ENCODE peak calls at places on chromosome 11, in eight cellular contexts. One of them, this sample, is unnamed.

GRCh38 chr11:67695606-67696005 is 21.2 kb upstream of the ALDH3B2 start:
- DNase-seq in AG04450: no peak
- DNase-seq in thoracic aorta: no peak
- DNase-seq in lower lobe of right lung: no peak
- DNase-seq in heart left ventricle: no peak
- DNase-seq in MM.1S: no peak
- DNase-seq in H1: no peak
- DNase-seq in fibroblast of the aortic adventitia: no peak
- DNase-seq in this sample: no peak

GRCh38 chr11:6911946-6912345 is 8.9 kb upstream of the OR2D3 start:
- DNase-seq in AG04450: no peak
- DNase-seq in thoracic aorta: no peak
- DNase-seq in lower lobe of right lung: no peak
- DNase-seq in heart left ventricle: no peak
- DNase-seq in MM.1S: no peak
- DNase-seq in H1: no peak
- DNase-seq in fibroblast of the aortic adventitia: peak
- DNase-seq in this sample: peak

GRCh38 chr11:132114185-132114584 is 743.8 kb downstream of the NTM start:
- DNase-seq in AG04450: no peak
- DNase-seq in thoracic aorta: no peak
- DNase-seq in lower lobe of right lung: no peak
- DNase-seq in heart left ventricle: no peak
- DNase-seq in MM.1S: peak
- DNase-seq in H1: no peak
- DNase-seq in fibroblast of the aortic adventitia: peak
- DNase-seq in this sample: peak

GRCh38 chr11:101255036-101255435 is 125.4 kb upstream of the PGR start:
- DNase-seq in AG04450: no peak
- DNase-seq in thoracic aorta: no peak
- DNase-seq in lower lobe of right lung: no peak
- DNase-seq in heart left ventricle: no peak
- DNase-seq in MM.1S: no peak
- DNase-seq in H1: no peak
- DNase-seq in fibroblast of the aortic adventitia: no peak
- DNase-seq in this sample: no peak

GRCh38 chr11:86710936-86711335 is 38.5 kb upstream of the ME3 start:
- DNase-seq in AG04450: no peak
- DNase-seq in thoracic aorta: no peak
- DNase-seq in lower lobe of right lung: no peak
- DNase-seq in heart left ventricle: no peak
- DNase-seq in MM.1S: no peak
- DNase-seq in H1: no peak
- DNase-seq in fibroblast of the aortic adventitia: no peak
- DNase-seq in this sample: no peak

GRCh38 chr11:68363771-68364170 is 51.4 kb downstream of the LRP5 start:
- DNase-seq in AG04450: no peak
- DNase-seq in thoracic aorta: no peak
- DNase-seq in lower lobe of right lung: no peak
- DNase-seq in heart left ventricle: no peak
- DNase-seq in MM.1S: no peak
- DNase-seq in H1: no peak
- DNase-seq in fibroblast of the aortic adventitia: no peak
- DNase-seq in this sample: no peak

GRCh38 chr11:75314771-75315438 is 36.6 kb downstream of the ARRB1 start:
- DNase-seq in AG04450: no peak
- DNase-seq in thoracic aorta: no peak
- DNase-seq in lower lobe of right lung: no peak
- DNase-seq in heart left ventricle: no peak
- DNase-seq in MM.1S: no peak
- DNase-seq in H1: no peak
- DNase-seq in fibroblast of the aortic adventitia: no peak
- DNase-seq in this sample: no peak

GRCh38 chr11:111631666-111632039 is 29.4 kb downstream of the SIK2 start:
- DNase-seq in AG04450: peak
- DNase-seq in thoracic aorta: no peak
- DNase-seq in lower lobe of right lung: no peak
- DNase-seq in heart left ventricle: no peak
- DNase-seq in MM.1S: peak
- DNase-seq in H1: no peak
- DNase-seq in fibroblast of the aortic adventitia: peak
- DNase-seq in this sample: peak

GRCh38 chr11:5690736-5691135 is 1.1 kb downstream of the TRIM22 start:
- DNase-seq in AG04450: no peak
- DNase-seq in thoracic aorta: no peak
- DNase-seq in lower lobe of right lung: no peak
- DNase-seq in heart left ventricle: peak
- DNase-seq in MM.1S: no peak
- DNase-seq in H1: no peak
- DNase-seq in fibroblast of the aortic adventitia: peak
- DNase-seq in this sample: peak

GRCh38 chr11:112632866-112633505 is 328.2 kb upstream of the NCAM1 start:
- DNase-seq in AG04450: no peak
- DNase-seq in thoracic aorta: no peak
- DNase-seq in lower lobe of right lung: no peak
- DNase-seq in heart left ventricle: no peak
- DNase-seq in MM.1S: no peak
- DNase-seq in H1: no peak
- DNase-seq in fibroblast of the aortic adventitia: peak
- DNase-seq in this sample: no peak

GRCh38 chr11:76769645-76770586 is 13.2 kb upstream of the TSKU start:
- DNase-seq in AG04450: no peak
- DNase-seq in thoracic aorta: no peak
- DNase-seq in lower lobe of right lung: no peak
- DNase-seq in heart left ventricle: no peak
- DNase-seq in MM.1S: peak
- DNase-seq in H1: no peak
- DNase-seq in fibroblast of the aortic adventitia: peak
- DNase-seq in this sample: peak

GRCh38 chr11:36601145-36601544 is 3.1 kb upstream of the RAG2 start:
- DNase-seq in AG04450: no peak
- DNase-seq in thoracic aorta: no peak
- DNase-seq in lower lobe of right lung: no peak
- DNase-seq in heart left ventricle: no peak
- DNase-seq in MM.1S: no peak
- DNase-seq in H1: no peak
- DNase-seq in fibroblast of the aortic adventitia: no peak
- DNase-seq in this sample: no peak

GRCh38 chr11:114088216-114088615 is 28.7 kb downstream of the ZBTB16 start:
- DNase-seq in AG04450: no peak
- DNase-seq in thoracic aorta: no peak
- DNase-seq in lower lobe of right lung: no peak
- DNase-seq in heart left ventricle: no peak
- DNase-seq in MM.1S: no peak
- DNase-seq in H1: no peak
- DNase-seq in fibroblast of the aortic adventitia: no peak
- DNase-seq in this sample: no peak

DNA sequence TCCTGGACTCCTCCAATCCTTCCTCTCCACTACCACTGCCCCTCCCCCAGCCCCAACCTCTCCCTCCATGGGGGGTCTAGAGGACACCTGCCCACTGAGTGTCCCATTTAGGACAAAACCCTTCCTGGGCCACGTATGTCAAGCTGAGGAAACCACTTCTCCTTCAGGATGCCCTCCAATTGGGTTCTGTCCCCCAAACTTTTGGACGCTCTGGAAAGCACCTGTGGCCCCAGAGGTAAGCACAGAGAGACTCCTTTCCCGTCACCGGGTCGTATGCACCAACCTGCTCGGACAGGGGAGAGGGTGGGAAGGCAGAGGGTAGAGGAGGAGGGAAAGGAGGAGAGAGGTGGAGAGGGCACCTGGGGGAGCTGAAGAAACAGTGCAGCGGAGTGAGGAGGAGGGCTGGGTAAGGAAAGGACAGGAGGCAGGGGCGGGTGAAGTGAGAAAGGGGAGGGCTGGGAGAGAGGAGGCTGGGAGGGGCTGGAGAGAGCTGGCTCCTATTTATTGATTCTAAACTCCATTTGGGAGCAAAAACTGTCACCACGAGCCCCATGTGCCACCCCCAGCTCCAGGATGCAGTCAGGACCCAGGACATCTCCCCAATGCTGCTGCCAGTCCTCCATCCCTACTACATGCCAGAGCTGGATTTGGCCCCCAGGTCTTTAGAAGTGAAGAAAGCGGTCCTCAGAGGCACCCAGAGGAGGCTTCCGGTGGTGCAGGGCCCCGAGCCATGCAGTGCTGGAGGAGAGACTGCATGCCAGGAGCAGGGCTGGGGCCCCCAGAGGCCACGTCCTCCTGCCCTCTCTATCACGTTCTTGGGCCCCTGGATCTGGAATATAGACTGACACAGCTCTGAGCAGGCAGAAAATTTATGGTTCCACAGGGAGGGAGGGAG is 53.6 kb downstream of the SLC22A12 start:
- DNase-seq in AG04450: no peak
- DNase-seq in thoracic aorta: no peak
- DNase-seq in lower lobe of right lung: no peak
- DNase-seq in heart left ventricle: no peak
- DNase-seq in MM.1S: no peak
- DNase-seq in H1: peak
- DNase-seq in fibroblast of the aortic adventitia: no peak
- DNase-seq in this sample: no peak
- TF ChIP-seq CTCF in AG04450: no peak
- TF ChIP-seq CTCF in thoracic aorta: no peak
- TF ChIP-seq CTCF in lower lobe of right lung: no peak
- TF ChIP-seq CTCF in heart left ventricle: no peak
- TF ChIP-seq CTCF in MM.1S: no peak
- TF ChIP-seq CTCF in H1: peak
- TF ChIP-seq CTCF in fibroblast of the aortic adventitia: peak
- TF ChIP-seq CTCF in this sample: no peak

GRCh38 chr11:129145276-129145675 is 46.8 kb downstream of the ARHGAP32 start:
- DNase-seq in AG04450: no peak
- DNase-seq in thoracic aorta: no peak
- DNase-seq in lower lobe of right lung: no peak
- DNase-seq in heart left ventricle: no peak
- DNase-seq in MM.1S: no peak
- DNase-seq in H1: no peak
- DNase-seq in fibroblast of the aortic adventitia: no peak
- DNase-seq in this sample: no peak

GRCh38 chr11:129144256-129144655 is 47.9 kb downstream of the ARHGAP32 start:
- DNase-seq in AG04450: no peak
- DNase-seq in thoracic aorta: no peak
- DNase-seq in lower lobe of right lung: no peak
- DNase-seq in heart left ventricle: no peak
- DNase-seq in MM.1S: no peak
- DNase-seq in H1: no peak
- DNase-seq in fibroblast of the aortic adventitia: peak
- DNase-seq in this sample: no peak

GRCh38 chr11:129141748-129142475 is 50.2 kb downstream of the ARHGAP32 start:
- DNase-seq in AG04450: no peak
- DNase-seq in thoracic aorta: no peak
- DNase-seq in lower lobe of right lung: no peak
- DNase-seq in heart left ventricle: no peak
- DNase-seq in MM.1S: no peak
- DNase-seq in H1: no peak
- DNase-seq in fibroblast of the aortic adventitia: peak
- DNase-seq in this sample: peak

GRCh38 chr11:129146196-129146595 is 45.9 kb downstream of the ARHGAP32 start:
- DNase-seq in AG04450: no peak
- DNase-seq in thoracic aorta: no peak
- DNase-seq in lower lobe of right lung: no peak
- DNase-seq in heart left ventricle: no peak
- DNase-seq in MM.1S: no peak
- DNase-seq in H1: no peak
- DNase-seq in fibroblast of the aortic adventitia: peak
- DNase-seq in this sample: no peak

DNA sequence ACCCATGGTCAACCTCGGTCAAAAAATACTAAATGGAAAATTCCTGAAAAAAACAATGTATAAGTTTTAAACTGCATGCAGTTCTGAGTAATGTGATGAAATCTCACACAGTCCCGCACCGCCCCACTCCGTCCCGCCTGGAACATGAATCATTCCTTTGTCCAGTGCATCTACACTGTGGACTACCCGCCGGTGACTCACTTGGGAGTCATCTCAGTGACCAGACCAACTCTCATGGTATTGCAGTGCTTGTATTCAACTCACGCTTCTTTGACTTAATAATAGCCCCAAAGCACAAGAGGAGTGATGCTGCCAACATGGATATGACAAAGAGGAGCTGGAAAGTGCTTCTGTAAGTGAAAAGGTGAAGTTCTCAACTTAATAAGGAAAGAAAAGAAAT is 48.8 kb downstream of the ARHGAP32 start:
- DNase-seq in AG04450: peak
- DNase-seq in thoracic aorta: peak
- DNase-seq in lower lobe of right lung: peak
- DNase-seq in heart left ventricle: peak
- DNase-seq in MM.1S: no peak
- DNase-seq in H1: no peak
- DNase-seq in fibroblast of the aortic adventitia: peak
- DNase-seq in this sample: peak
- H3K4me3 ChIP-seq in AG04450: peak
- H3K4me3 ChIP-seq in thoracic aorta: no peak
- H3K4me3 ChIP-seq in lower lobe of right lung: no peak
- H3K4me3 ChIP-seq in heart left ventricle: no peak
- H3K4me3 ChIP-seq in MM.1S: no peak
- H3K4me3 ChIP-seq in H1: no peak
- H3K4me3 ChIP-seq in fibroblast of the aortic adventitia: peak
- H3K4me3 ChIP-seq in this sample: peak

GRCh38 chr11:124922831-124923230 is 3.8 kb downstream of the HEPN1 start:
- DNase-seq in AG04450: no peak
- DNase-seq in thoracic aorta: no peak
- DNase-seq in lower lobe of right lung: no peak
- DNase-seq in heart left ventricle: no peak
- DNase-seq in MM.1S: no peak
- DNase-seq in H1: no peak
- DNase-seq in fibroblast of the aortic adventitia: no peak
- DNase-seq in this sample: no peak

GRCh38 chr11:124918950-124919349 is at the start of gene HEPN1:
- DNase-seq in AG04450: no peak
- DNase-seq in thoracic aorta: no peak
- DNase-seq in lower lobe of right lung: no peak
- DNase-seq in heart left ventricle: no peak
- DNase-seq in MM.1S: no peak
- DNase-seq in H1: no peak
- DNase-seq in fibroblast of the aortic adventitia: no peak
- DNase-seq in this sample: no peak

GRCh38 chr11:124923296-124923695 is 4.2 kb downstream of the HEPN1 start:
- DNase-seq in AG04450: no peak
- DNase-seq in thoracic aorta: no peak
- DNase-seq in lower lobe of right lung: no peak
- DNase-seq in heart left ventricle: no peak
- DNase-seq in MM.1S: no peak
- DNase-seq in H1: no peak
- DNase-seq in fibroblast of the aortic adventitia: no peak
- DNase-seq in this sample: no peak

GRCh38 chr11:124919836-124920755 is 1.0 kb downstream of the HEPN1 start:
- DNase-seq in AG04450: no peak
- DNase-seq in thoracic aorta: no peak
- DNase-seq in lower lobe of right lung: no peak
- DNase-seq in heart left ventricle: no peak
- DNase-seq in MM.1S: no peak
- DNase-seq in H1: no peak
- DNase-seq in fibroblast of the aortic adventitia: no peak
- DNase-seq in this sample: no peak

GRCh38 chr11:124920870-124921609 is 2.0 kb downstream of the HEPN1 start:
- DNase-seq in AG04450: no peak
- DNase-seq in thoracic aorta: no peak
- DNase-seq in lower lobe of right lung: peak
- DNase-seq in heart left ventricle: peak
- DNase-seq in MM.1S: no peak
- DNase-seq in H1: peak
- DNase-seq in fibroblast of the aortic adventitia: peak
- DNase-seq in this sample: peak
- TF ChIP-seq CTCF in AG04450: no peak
- TF ChIP-seq CTCF in thoracic aorta: no peak
- TF ChIP-seq CTCF in lower lobe of right lung: no peak
- TF ChIP-seq CTCF in heart left ventricle: no peak
- TF ChIP-seq CTCF in MM.1S: no peak
- TF ChIP-seq CTCF in H1: no peak
- TF ChIP-seq CTCF in fibroblast of the aortic adventitia: no peak
- TF ChIP-seq CTCF in this sample: no peak

GRCh38 chr11:122976734-122977454 is 4.7 kb downstream of the BSX start:
- DNase-seq in AG04450: no peak
- DNase-seq in thoracic aorta: no peak
- DNase-seq in lower lobe of right lung: no peak
- DNase-seq in heart left ventricle: no peak
- DNase-seq in MM.1S: no peak
- DNase-seq in H1: peak
- DNase-seq in fibroblast of the aortic adventitia: no peak
- DNase-seq in this sample: no peak
- H3K4me3 ChIP-seq in AG04450: no peak
- H3K4me3 ChIP-seq in thoracic aorta: peak
- H3K4me3 ChIP-seq in lower lobe of right lung: peak
- H3K4me3 ChIP-seq in heart left ventricle: peak
- H3K4me3 ChIP-seq in MM.1S: no peak
- H3K4me3 ChIP-seq in H1: peak
- H3K4me3 ChIP-seq in fibroblast of the aortic adventitia: no peak
- H3K4me3 ChIP-seq in this sample: no peak